ENCODE peak calls at places on chromosomes 12 and 14, in five cellular contexts. J, Z, M, S and P are unnamed samples.

GRCh38 chr12:103455020-103455763 is 40.6 kb downstream of the C12orf42 start:
- DNase-seq in J (no peak), Z (no peak), M (no peak), S (no peak), P (no peak)

GRCh38 chr14:90778468-90779255 is 37.6 kb downstream of the TTC7B start:
- DNase-seq in J (no peak), Z (no peak), M (no peak), S (no peak), P (no peak)

GRCh38 chr12:116736962-116737773 is 701 bp downstream of the SPRING1 start:
- DNase-seq in J (no peak), Z (peak), M (peak), S (no peak), P (no peak)

GRCh38 chr12:51004504-51004903 is 21.7 kb downstream of the SLC11A2 start:
- DNase-seq in J (peak), Z (no peak), M (no peak), S (no peak), P (no peak)

GRCh38 chr12:67026847-67027246 is 242.3 kb upstream of the CAND1 start:
- DNase-seq in J (peak), Z (no peak), M (no peak), S (no peak), P (no peak)

GRCh38 chr14:38074091-38074490 is 133.6 kb upstream of the SSTR1 start:
- DNase-seq in J (no peak), Z (no peak), M (no peak), S (no peak), P (no peak)

GRCh38 chr14:54175298-54175942 is 218.8 kb upstream of the BMP4 start:
- DNase-seq in J (peak), Z (peak), M (peak), S (peak), P (peak)

GRCh38 chr12:92136883-92137582 is 8.6 kb downstream of the BTG1 start:
- DNase-seq in J (no peak), Z (no peak), M (peak), S (no peak), P (no peak)

GRCh38 chr12:111351026-111351425 is 17.9 kb downstream of the PHETA1 start:
- DNase-seq in J (no peak), Z (no peak), M (no peak), S (no peak), P (no peak)

GRCh38 chr12:111339306-111339938 is 29.5 kb downstream of the PHETA1 start:
- DNase-seq in J (no peak), Z (no peak), M (no peak), S (no peak), P (no peak)

GRCh38 chr12:6224550-6224949 is 24.4 kb downstream of the CD9 start:
- DNase-seq in J (no peak), Z (no peak), M (no peak), S (no peak), P (no peak)

GRCh38 chr12:2864198-2864597 is 7.4 kb upstream of the TEX52 start:
- DNase-seq in J (no peak), Z (no peak), M (no peak), S (no peak), P (no peak)

GRCh38 chr14:89269404-89269803 is 147.6 kb downstream of the FOXN3 start:
- DNase-seq in J (no peak), Z (no peak), M (no peak), S (no peak), P (no peak)

GRCh38 chr14:89267163-89267562 is 149.9 kb downstream of the FOXN3 start:
- DNase-seq in J (no peak), Z (no peak), M (no peak), S (no peak), P (no peak)

GRCh38 chr14:89266754-89267153 is 150.3 kb downstream of the FOXN3 start:
- DNase-seq in J (no peak), Z (no peak), M (peak), S (no peak), P (no peak)

GRCh38 chr14:89268514-89268913 is 148.5 kb downstream of the FOXN3 start:
- DNase-seq in J (no peak), Z (no peak), M (no peak), S (no peak), P (no peak)

GRCh38 chr14:89267656-89268055 is 149.4 kb downstream of the FOXN3 start:
- DNase-seq in J (no peak), Z (no peak), M (no peak), S (no peak), P (no peak)
- H2BK12ac ChIP-seq in J (no peak), Z (no peak), M (no peak), S (no peak), P (no peak)

GRCh38 chr14:93092606-93093556 is 22.8 kb downstream of the ITPK1 start:
- DNase-seq in J (no peak), Z (no peak), M (no peak), S (no peak), P (no peak)

GRCh38 chr14:93091666-93092065 is 24.1 kb downstream of the ITPK1 start:
- DNase-seq in J (no peak), Z (no peak), M (no peak), S (no peak), P (no peak)

GRCh38 chr14:93094121-93094918 is 21.4 kb downstream of the ITPK1 start:
- DNase-seq in J (no peak), Z (no peak), M (no peak), S (no peak), P (no peak)

GRCh38 chr14:93089501-93090269 is 26.0 kb downstream of the ITPK1 start:
- DNase-seq in J (no peak), Z (no peak), M (no peak), S (no peak), P (no peak)

DNA sequence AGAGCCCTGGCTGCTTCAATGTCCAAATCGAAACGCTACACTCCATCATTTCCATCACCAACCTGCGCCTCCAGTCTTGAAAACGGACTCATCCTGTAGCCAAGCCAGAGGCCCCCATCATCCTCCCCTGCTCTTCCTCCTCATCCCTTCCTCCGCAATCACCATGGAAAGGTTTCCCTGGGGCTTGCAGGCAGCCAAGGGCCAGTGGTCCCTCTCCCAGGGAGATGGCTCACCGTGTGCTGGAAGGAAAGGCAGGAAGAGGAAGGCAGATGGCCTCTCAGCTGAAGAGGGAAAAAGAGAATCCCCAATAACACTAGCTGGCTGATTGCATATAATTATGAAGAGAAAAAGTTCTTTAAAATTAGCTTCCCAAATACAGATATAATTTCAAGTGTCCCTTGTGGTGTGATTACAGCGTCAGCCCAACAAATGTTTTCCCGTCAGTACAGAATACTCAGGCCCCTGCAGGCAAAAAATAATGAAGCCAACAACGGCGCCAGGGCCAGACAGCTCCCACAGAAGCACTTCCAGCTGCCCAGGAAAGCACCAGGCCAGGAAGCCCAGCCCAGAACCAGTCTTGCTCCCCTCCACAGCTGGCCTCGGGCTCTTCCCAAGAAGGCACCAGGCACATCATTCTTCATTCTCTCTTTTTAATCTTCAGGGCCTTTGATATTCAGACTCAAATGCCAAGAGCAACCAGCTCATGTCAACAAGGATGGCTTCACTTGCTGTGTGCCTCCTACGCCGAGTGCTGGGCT is 24.7 kb downstream of the ITPK1 start:
- DNase-seq in J (no peak), Z (no peak), M (no peak), S (no peak), P (no peak)
- H2BK12ac ChIP-seq in J (no peak), Z (no peak), M (no peak), S (no peak), P (no peak)

GRCh38 chr12:131699434-131699833 is 11.5 kb upstream of the SFSWAP start:
- DNase-seq in J (no peak), Z (no peak), M (no peak), S (no peak), P (no peak)
- H2BK12ac ChIP-seq in J (no peak), Z (no peak), M (no peak), S (no peak), P (no peak)

DNA sequence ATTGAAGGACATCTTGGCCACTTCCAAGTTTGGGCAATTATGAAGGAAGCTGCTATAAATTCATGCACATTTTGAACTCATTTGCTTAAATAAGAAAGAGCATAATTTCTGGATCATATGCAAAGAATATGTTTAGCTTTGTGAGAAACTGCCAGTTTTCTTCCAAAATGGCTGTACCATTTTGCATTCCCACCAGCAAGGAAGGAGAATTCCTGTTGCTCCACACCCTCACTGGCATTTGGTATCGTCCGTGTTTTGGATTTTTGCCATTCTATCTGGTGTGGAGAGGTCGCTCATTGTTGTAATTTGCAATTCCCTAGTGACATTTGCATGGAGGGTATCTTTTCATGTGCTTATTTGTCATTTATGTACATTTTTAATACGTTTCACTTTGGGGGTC is 339.2 kb downstream of the DAD1 start:
- DNase-seq in J (peak), Z (no peak), M (no peak), S (no peak), P (no peak)
- H2BK12ac ChIP-seq in J (no peak), Z (no peak), M (no peak), S (no peak), P (no peak)

DNA sequence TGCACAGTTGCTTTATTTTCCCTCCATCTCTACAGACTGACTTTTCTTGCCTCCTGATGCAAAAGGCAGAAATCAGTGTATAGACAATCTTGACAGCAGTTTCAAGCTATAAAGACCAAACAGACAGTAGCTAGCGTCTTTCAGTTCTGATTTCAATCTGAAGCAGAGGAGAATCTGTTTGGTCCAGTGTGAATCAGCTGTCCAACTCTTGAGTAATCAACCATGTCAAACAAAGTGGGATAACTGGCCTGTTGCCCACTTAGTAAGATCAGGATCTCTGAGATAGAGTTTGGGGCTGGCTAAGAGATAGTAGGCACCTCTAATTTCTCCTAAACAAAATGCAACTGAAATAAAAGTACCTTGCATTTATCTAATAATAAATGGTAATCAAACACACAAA is 797.4 kb upstream of the FBXO33 start:
- DNase-seq in J (no peak), Z (no peak), M (no peak), S (no peak), P (no peak)
- H2BK12ac ChIP-seq in J (no peak), Z (no peak), M (no peak), S (no peak), P (no peak)

GRCh38 chr14:77610553-77610952 is 5.9 kb downstream of the SPTLC2 start:
- DNase-seq in J (no peak), Z (no peak), M (no peak), S (no peak), P (no peak)
- H2BK12ac ChIP-seq in J (no peak), Z (no peak), M (peak), S (no peak), P (no peak)

GRCh38 chr12:47686645-47687240 is 19.1 kb downstream of the RPAP3 start:
- DNase-seq in J (no peak), Z (peak), M (peak), S (no peak), P (no peak)

GRCh38 chr12:47689215-47689614 is 16.6 kb downstream of the RPAP3 start:
- DNase-seq in J (no peak), Z (no peak), M (no peak), S (no peak), P (no peak)

GRCh38 chr12:47687636-47688035 is 18.2 kb downstream of the RPAP3 start:
- DNase-seq in J (no peak), Z (no peak), M (no peak), S (no peak), P (no peak)
- H2BK12ac ChIP-seq in J (no peak), Z (no peak), M (no peak), S (no peak), P (no peak)

GRCh38 chr14:75495882-75496281 is 26.4 kb upstream of the BATF start:
- DNase-seq in J (no peak), Z (no peak), M (no peak), S (no peak), P (no peak)
- H2BK12ac ChIP-seq in J (no peak), Z (no peak), M (no peak), S (no peak), P (no peak)

GRCh38 chr14:94917041-94917600 is 147.2 kb upstream of the GSC start:
- DNase-seq in J (no peak), Z (no peak), M (no peak), S (no peak), P (no peak)
- H2BK12ac ChIP-seq in J (no peak), Z (no peak), M (no peak), S (no peak), P (no peak)